ENCODE peak calls at places on chromosomes 16 and 17, in eight cellular contexts. O is CD4-positive, alpha-beta memory T cell; Q is neural progenitor cell; L is cardiac muscle cell; X is Peyer's patch; N is upper lobe of right lung; R is body of pancreas; Y is HCT116. D is an unnamed sample. For H3K4me1, the result is how much of the 10 kb centered on the place peaks cover.

GRCh38 chr16:2296662-2297505 is 29.0 kb upstream of the RNPS1 start:
- DNase-seq in O (no peak), Q (peak), L (peak), X (no peak), N (peak), R (peak), Y (peak), D (no peak)

GRCh38 chr17:66542183-66542966 is 240.0 kb downstream of the PRKCA start:
- DNase-seq in O (no peak), Q (no peak), L (no peak), X (no peak), N (no peak), R (no peak), Y (no peak), D (no peak)

GRCh38 chr16:50245417-50246298 is 20.7 kb upstream of the ADCY7 start:
- DNase-seq in O (peak), Q (peak), L (peak), X (peak), N (peak), R (peak), Y (peak), D (peak)

GRCh38 chr17:61517265-61517664 is 65.0 kb downstream of the TBX4 start:
- DNase-seq in O (no peak), Q (no peak), L (no peak), X (no peak), N (no peak), R (no peak), Y (no peak), D (no peak)

GRCh38 chr17:8504460-8505207 is 69.0 kb downstream of the NDEL1 start:
- DNase-seq in O (no peak), Q (no peak), L (no peak), X (no peak), N (peak), R (no peak), Y (no peak), D (no peak)

GRCh38 chr17:27446569-27447301 is 9.5 kb upstream of the KSR1 start:
- DNase-seq in O (no peak), Q (no peak), L (no peak), X (no peak), N (no peak), R (no peak), Y (no peak), D (no peak)

GRCh38 chr17:43068570-43069367 is 43.7 kb downstream of the RND2 start:
- DNase-seq in O (no peak), Q (no peak), L (no peak), X (no peak), N (no peak), R (no peak), Y (no peak), D (no peak)

GRCh38 chr16:57091200-57091989 is 988 bp upstream of the CPNE2 start:
- DNase-seq in O (no peak), Q (peak), L (peak), X (no peak), N (peak), R (peak), Y (peak), D (peak)

GRCh38 chr17:76584427-76585047 is 1.1 kb downstream of the ST6GALNAC2 start:
- DNase-seq in O (no peak), Q (peak), L (no peak), X (no peak), N (peak), R (no peak), Y (no peak), D (no peak)
- H3K4me1 ChIP-seq in O (under half), Q (under half), L (under half), X (under half), N (under half), R (under half), Y (under half), D (under half)

GRCh38 chr17:76735006-76735405 is 2.1 kb downstream of the SRSF2 start:
- DNase-seq in O (peak), Q (peak), L (no peak), X (no peak), N (no peak), R (no peak), Y (no peak), D (no peak)
- H3K4me1 ChIP-seq in O (half or more), Q (under half), L (under half), X (under half), N (half or more), R (half or more), Y (under half), D (under half)

DNA sequence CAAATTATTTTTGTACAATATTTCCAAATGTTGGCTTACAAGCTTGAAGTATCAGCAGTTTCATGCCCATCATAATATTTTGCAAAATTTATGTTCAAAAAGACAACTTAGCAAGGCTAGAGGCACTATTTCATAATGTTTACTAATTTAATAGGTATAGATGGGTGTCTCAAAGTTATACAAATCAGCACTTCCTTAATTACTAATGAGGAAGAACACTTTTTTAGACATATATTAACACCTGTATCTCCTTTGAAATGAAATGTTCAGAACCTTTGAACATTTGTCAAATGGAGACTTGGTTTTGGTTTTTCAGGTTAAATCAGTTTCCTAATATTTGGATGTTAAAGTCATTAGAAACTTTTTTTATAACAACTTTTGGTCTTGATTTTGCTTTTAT is 2.2 kb downstream of the TAT start:
- DNase-seq in O (no peak), Q (no peak), L (no peak), X (no peak), N (no peak), R (no peak), Y (no peak), D (no peak)
- H3K4me1 ChIP-seq in O (under half), Q (under half), L (under half), X (under half), N (under half), R (under half), Y (under half), D (under half)

GRCh38 chr16:70572926-70573270 is 49.3 kb downstream of the SF3B3 start:
- DNase-seq in O (no peak), Q (no peak), L (no peak), X (no peak), N (no peak), R (no peak), Y (no peak), D (no peak)
- H3K4me1 ChIP-seq in O (under half), Q (under half), L (under half), X (under half), N (half or more), R (under half), Y (under half), D (half or more)

GRCh38 chr16:48560692-48561091 is 49.3 kb downstream of the N4BP1 start:
- DNase-seq in O (no peak), Q (no peak), L (no peak), X (no peak), N (no peak), R (no peak), Y (no peak), D (no peak)
- H3K4me1 ChIP-seq in O (half or more), Q (under half), L (under half), X (under half), N (half or more), R (under half), Y (under half), D (under half)

GRCh38 chr17:49738456-49739163 is 25.3 kb downstream of the FAM117A start:
- DNase-seq in O (no peak), Q (no peak), L (no peak), X (no peak), N (no peak), R (peak), Y (no peak), D (no peak)

GRCh38 chr17:49741009-49741691 is 22.8 kb downstream of the FAM117A start:
- DNase-seq in O (no peak), Q (no peak), L (no peak), X (no peak), N (no peak), R (no peak), Y (no peak), D (no peak)

GRCh38 chr17:49742256-49742655 is 21.7 kb downstream of the FAM117A start:
- DNase-seq in O (peak), Q (no peak), L (no peak), X (no peak), N (no peak), R (no peak), Y (no peak), D (no peak)

GRCh38 chr17:49739662-49740271 is 24.2 kb downstream of the FAM117A start:
- DNase-seq in O (peak), Q (no peak), L (peak), X (peak), N (peak), R (peak), Y (no peak), D (peak)

GRCh38 chr17:49741692-49742076 is 22.2 kb downstream of the FAM117A start:
- DNase-seq in O (no peak), Q (no peak), L (no peak), X (no peak), N (no peak), R (no peak), Y (no peak), D (no peak)
- H3K4me1 ChIP-seq in O (half or more), Q (under half), L (half or more), X (half or more), N (half or more), R (under half), Y (under half), D (half or more)